ENCODE peak calls at places on chromosomes 16 and 17, in four cellular contexts. L is thoracic aorta, V is KBM-7, C is pancreas. N is an unnamed sample.

GRCh38 chr17:69715656-69716055 is 301.2 kb downstream of the MAP2K6 start:
- DNase-seq in L (no peak), V (no peak), C (no peak), N (no peak)

GRCh38 chr17:13761221-13761620 is 159.5 kb upstream of the HS3ST3A1 start:
- DNase-seq in L (no peak), V (no peak), C (no peak), N (no peak)

GRCh38 chr17:57739402-57740224 is 5.5 kb downstream of the CCDC182 start:
- DNase-seq in L (no peak), V (peak), C (no peak), N (no peak)

GRCh38 chr17:77657821-77658220 is 300.7 kb upstream of the TNRC6C start:
- DNase-seq in L (no peak), V (no peak), C (no peak), N (no peak)

GRCh38 chr17:62319846-62320245 is 60.5 kb upstream of the EFCAB3 start:
- DNase-seq in L (no peak), V (no peak), C (no peak), N (no peak)

GRCh38 chr16:86108062-86108461 is 209.1 kb downstream of the IRF8 start:
- DNase-seq in L (no peak), V (no peak), C (no peak), N (no peak)

GRCh38 chr17:79948918-79949645 is 86.6 kb downstream of the TBC1D16 start:
- DNase-seq in L (no peak), V (no peak), C (peak), N (no peak)

GRCh38 chr17:179066-179432 is 2.4 kb downstream of the DOC2B start:
- DNase-seq in L (no peak), V (no peak), C (no peak), N (no peak)

GRCh38 chr16:19698480-19699465 is 19.3 kb downstream of the KNOP1 start:
- DNase-seq in L (no peak), V (no peak), C (no peak), N (no peak)

GRCh38 chr17:36661047-36661666 is 59.8 kb downstream of the MRM1 start:
- DNase-seq in L (no peak), V (no peak), C (no peak), N (no peak)

GRCh38 chr16:9436175-9436574 is 344.7 kb downstream of the HAPSTR1 start:
- DNase-seq in L (no peak), V (no peak), C (no peak), N (no peak)

GRCh38 chr17:348692-349425 is 3.7 kb downstream of the RPH3AL start:
- DNase-seq in L (no peak), V (no peak), C (no peak), N (no peak)

GRCh38 chr17:4744999-4745969 is 5.6 kb upstream of the CXCL16 start:
- DNase-seq in L (no peak), V (no peak), C (peak), N (no peak)

GRCh38 chr17:16406742-16407674 is 8.4 kb upstream of the TRPV2 start:
- DNase-seq in L (no peak), V (no peak), C (no peak), N (no peak)

GRCh38 chr16:65547799-65548446 is 426.1 kb upstream of the CDH11 start:
- DNase-seq in L (no peak), V (no peak), C (no peak), N (peak)

GRCh38 chr16:57629516-57630401 is 1.3 kb downstream of the ADGRG1 start:
- DNase-seq in L (no peak), V (no peak), C (peak), N (no peak)

GRCh38 chr16:80976946-80977345 is 29.7 kb downstream of the CMC2 start:
- DNase-seq in L (no peak), V (no peak), C (no peak), N (no peak)

GRCh38 chr16:67431077-67431804 is at the start of gene HSD11B2:
- DNase-seq in L (no peak), V (peak), C (peak), N (no peak)

GRCh38 chr17:66724581-66725341 is 110.2 kb upstream of the CACNG5 start:
- DNase-seq in L (no peak), V (no peak), C (no peak), N (no peak)

GRCh38 chr17:37614391-37614790 is 5.2 kb upstream of the SYNRG start:
- DNase-seq in L (no peak), V (no peak), C (no peak), N (no peak)